ENCODE peak calls at places on chromosomes 5 and 9, in ten cellular contexts. R, B, I, Q, Z, V, G, O, H and Y are unnamed samples.

GRCh38 chr5:124806026-124806856 is 59.8 kb upstream of the ZNF608 start:
- DNase-seq in O (peak; percentile 83), H (peak; percentile 69), G (peak; percentile 21), Q (peak; percentile 98), R (no peak), I (peak; percentile 80), B (peak; percentile 96), V (peak; percentile 92), Z (peak; percentile 90), Y (peak; percentile 83)

GRCh38 chr5:50328193-50328729 is 112.8 kb downstream of the EMB start:
- DNase-seq in H (no peak), O (no peak), R (no peak), G (no peak), Z (no peak), I (no peak), Q (no peak), V (no peak), B (no peak), Y (no peak)

GRCh38 chr5:76811214-76811613 is 7.6 kb upstream of the F2RL1 start:
- DNase-seq in R (no peak), G (no peak), Z (no peak), I (no peak), O (no peak), B (peak; percentile 99), V (no peak), Q (peak; percentile 48), H (peak; percentile 76), Y (no peak)

GRCh38 chr5:5932824-5933223 is 445.5 kb downstream of the MED10 start:
- DNase-seq in R (no peak), O (no peak), Q (no peak), H (no peak), I (no peak), G (no peak), Z (no peak), V (no peak), B (no peak), Y (no peak)

GRCh38 chr9:27572918-27573698 is at the start of gene C9orf72:
- DNase-seq in B (peak; percentile 75), Z (peak; percentile 92), R (peak; percentile 67), H (no peak), O (peak; percentile 82), G (peak; percentile 61), I (no peak), V (no peak), Q (no peak), Y (no peak)

GRCh38 chr9:26665676-26666075 is 226.9 kb downstream of the CAAP1 start:
- DNase-seq in G (no peak), B (no peak), O (no peak), I (no peak), R (no peak), V (no peak), Z (no peak), H (no peak), Q (no peak), Y (no peak)

GRCh38 chr9:16371306-16371705 is 499.2 kb downstream of the BNC2 start:
- DNase-seq in Q (no peak), B (no peak), H (no peak), G (no peak), V (no peak), O (no peak), I (peak; percentile 8), R (no peak), Z (no peak), Y (no peak)

GRCh38 chr5:159601216-159601615 is 270.9 kb upstream of the IL12B start:
- DNase-seq in B (no peak), V (no peak), H (peak; percentile 28), G (no peak), I (no peak), Q (peak; percentile 78), Z (no peak), R (no peak), O (no peak), Y (no peak)

GRCh38 chr5:124797665-124798087 is 51.2 kb upstream of the ZNF608 start:
- DNase-seq in Q (no peak), G (no peak), R (no peak), I (no peak), O (peak; percentile 26), V (peak; percentile 26), Z (no peak), B (no peak), H (no peak), Y (no peak)

GRCh38 chr5:169052207-169052606 is 248.7 kb downstream of the SLIT3 start:
- DNase-seq in Q (no peak), I (no peak), O (no peak), H (no peak), Z (no peak), R (no peak), B (no peak), V (no peak), G (no peak), Y (no peak)

GRCh38 chr5:74543162-74543995 is 97.1 kb downstream of the ENC1 start:
- DNase-seq in H (peak; percentile 76), R (peak; percentile 81), Q (peak; percentile 74), O (no peak), G (no peak), V (peak; percentile 89), I (peak; percentile 86), B (peak; percentile 97), Z (peak; percentile 67), Y (peak; percentile 82)

GRCh38 chr5:128258387-128258786 is 174.8 kb downstream of the SLC12A2 start:
- DNase-seq in B (no peak), Q (no peak), G (no peak), H (no peak), I (no peak), V (no peak), Z (no peak), O (no peak), R (no peak), Y (no peak)

DNA sequence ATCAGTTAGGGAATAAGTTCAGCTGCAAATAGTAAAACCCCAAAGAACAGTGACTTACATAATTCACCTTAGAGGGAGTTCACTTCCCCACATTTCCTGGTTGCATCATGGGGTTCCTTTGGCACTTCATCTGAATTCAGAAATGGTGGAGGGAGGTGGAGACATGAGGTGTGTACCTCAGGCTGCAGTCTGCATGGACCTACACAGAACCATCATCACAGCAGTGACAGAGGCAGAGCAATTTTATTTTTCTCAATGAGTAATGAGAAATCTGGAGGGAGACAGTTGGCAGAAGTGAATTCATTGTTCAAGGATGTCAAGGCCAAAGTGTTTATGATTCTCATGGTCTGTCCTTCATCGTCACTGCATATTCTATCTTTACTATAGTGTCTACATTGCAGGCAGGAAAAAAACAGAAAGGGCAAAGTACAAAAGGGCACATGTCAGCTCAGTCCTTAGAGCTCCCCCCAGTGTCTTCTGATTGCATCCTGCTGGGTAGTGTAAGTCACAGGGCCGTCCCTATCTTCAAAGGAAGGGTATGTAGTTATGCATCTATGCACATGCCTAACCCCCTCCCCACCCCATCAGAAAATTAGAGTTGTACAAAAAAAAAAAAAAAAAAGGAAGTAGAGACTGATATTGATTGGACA is 132.8 kb upstream of the APC start:
- DNase-seq in V (peak; percentile 27), O (no peak), G (no peak), H (no peak), Q (peak; percentile 4), Z (peak; percentile 70), R (no peak), I (no peak), B (peak; percentile 3), Y (no peak)
- TF ChIP-seq CTCF in V (peak; percentile 24), O (peak; percentile 39), G (no peak), H (no peak), Q (no peak), Z (peak; percentile 43), R (no peak), I (no peak), B (no peak), Y (peak; percentile 60)

GRCh38 chr9:130171226-130172148 is 717 bp upstream of the NCS1 start:
- DNase-seq in O (no peak), Q (no peak), G (no peak), I (no peak), Z (no peak), B (no peak), H (no peak), R (no peak), V (no peak), Y (no peak)
- H3K4me3 ChIP-seq in O (peak overlapping the region; percentile 35), Q (peak overlapping the region; percentile 65), G (peak overlapping the region; percentile 43), I (peak overlapping the region; percentile 13), Z (peak overlapping the region; percentile 52), B (peak overlapping the region; percentile 28), H (peak overlapping the region; percentile 49), R (peak overlapping the region; percentile 86), V (peak overlapping the region; percentile 32), Y (peak overlapping the region; percentile 40)

GRCh38 chr9:121840838-121841760 is 189.7 kb downstream of the DAB2IP start:
- DNase-seq in G (no peak), B (no peak), Z (no peak), Q (no peak), V (no peak), I (no peak), R (no peak), H (no peak), O (no peak), Y (no peak)

GRCh38 chr9:121836382-121836885 is 185.0 kb downstream of the DAB2IP start:
- DNase-seq in Z (no peak), B (no peak), V (no peak), R (no peak), I (no peak), H (no peak), Q (no peak), G (no peak), O (no peak), Y (no peak)

GRCh38 chr9:121839726-121840500 is 188.5 kb downstream of the DAB2IP start:
- DNase-seq in R (no peak), Q (no peak), O (no peak), I (no peak), G (no peak), B (no peak), V (no peak), Z (no peak), H (no peak), Y (no peak)

GRCh38 chr9:121837113-121838010 is 185.9 kb downstream of the DAB2IP start:
- DNase-seq in O (no peak), V (peak; percentile 37), H (peak; percentile 49), G (no peak), R (no peak), Q (peak; percentile 66), B (no peak), Z (peak; percentile 38), I (no peak), Y (no peak)

GRCh38 chr9:121838757-121839669 is 187.6 kb downstream of the DAB2IP start:
- DNase-seq in H (no peak), O (no peak), G (no peak), V (peak; percentile 14), B (no peak), I (no peak), Q (no peak), Z (no peak), R (no peak), Y (no peak)
- TF ChIP-seq CTCF in H (no peak), O (no peak), G (no peak), V (peak; percentile 14), B (no peak), I (peak; percentile 40), Q (peak; percentile 39), Z (no peak), R (no peak), Y (peak; percentile 11)

GRCh38 chr9:96243798-96244197 is 58.2 kb downstream of the HSD17B3 start:
- DNase-seq in Q (no peak), V (no peak), G (no peak), B (no peak), I (no peak), O (no peak), Z (no peak), H (no peak), R (no peak), Y (no peak)
- H3K4me3 ChIP-seq in Q (no peak overlapping the region), V (no peak overlapping the region), G (no peak overlapping the region), B (no peak overlapping the region), I (no peak overlapping the region), O (no peak overlapping the region), Z (no peak overlapping the region), H (no peak overlapping the region), R (no peak overlapping the region), Y (no peak overlapping the region)